ENCODE peak calls at places on chromosome 17, in ten cellular contexts. B is WTC11; Y is hippocampal formation; J is GOT3; Z is ovary; M is MM.1S; D is stimulated activated effector memory CD8-positive, alpha-beta T cell treated with anti-CD3 and anti-CD28 coated beads, Interleukin-12 subunit alpha, Interleukin-12 subunit beta, amount 100 ng/mL, for 72 hours; H is A172; K is kidney glomerular epithelial cell; I is heart left ventricle. Q is an unnamed sample.

GRCh38 chr17:55742272-55743102 is 8.4 kb upstream of the PCTP start:
- DNase-seq in M (peak), K (no peak), I (no peak), Z (no peak), B (no peak), Y (no peak), J (no peak), H (no peak), D (no peak), Q (no peak)

GRCh38 chr17:80441133-80441578 is 26.2 kb downstream of the ENDOV start:
- DNase-seq in J (no peak), D (peak), M (peak), H (peak), Z (peak), Y (no peak), B (peak), I (no peak), K (peak), Q (no peak)

GRCh38 chr17:7716901-7717755 is at the start of gene DNAH2:
- DNase-seq in Y (peak), I (peak), K (peak), H (peak), M (no peak), Z (peak), B (peak), D (peak), J (peak), Q (peak)

GRCh38 chr17:1703063-1703462 is 7.1 kb downstream of the TLCD2 start:
- DNase-seq in J (no peak), D (no peak), B (no peak), Z (no peak), I (no peak), K (no peak), H (no peak), M (no peak), Y (no peak), Q (no peak)

GRCh38 chr17:28347261-28347891 is 10.0 kb downstream of the POLDIP2 start:
- DNase-seq in I (no peak), Z (peak), D (no peak), J (no peak), K (peak), B (no peak), H (peak), M (no peak), Y (no peak), Q (no peak)

GRCh38 chr17:46875849-46876352 is 24.5 kb downstream of the WNT9B start:
- DNase-seq in D (no peak), J (no peak), K (no peak), H (no peak), B (no peak), Z (no peak), M (peak), I (no peak), Y (no peak), Q (no peak)

GRCh38 chr17:48125829-48126612 is 18.5 kb downstream of the SNX11 start:
- DNase-seq in B (no peak), M (no peak), Z (no peak), Y (no peak), I (no peak), J (no peak), D (no peak), K (no peak), H (no peak), Q (no peak)

GRCh38 chr17:42310281-42311156 is 22.2 kb downstream of the STAT5A start:
- DNase-seq in D (no peak), Z (peak), H (no peak), J (no peak), Y (no peak), M (no peak), K (no peak), I (no peak), B (peak), Q (no peak)

GRCh38 chr17:6241996-6242395 is 171.8 kb downstream of the WSCD1 start:
- DNase-seq in H (no peak), M (no peak), D (no peak), Z (no peak), B (no peak), K (no peak), J (no peak), I (no peak), Y (peak), Q (no peak)

GRCh38 chr17:50834786-50835562 is 412 bp upstream of the WFIKKN2 start:
- DNase-seq in B (no peak), D (no peak), Y (no peak), J (no peak), H (no peak), I (no peak), Z (peak), K (peak), M (no peak), Q (peak)

GRCh38 chr17:74430706-74431567 is 951 bp upstream of the GPRC5C start:
- DNase-seq in M (no peak), D (no peak), Z (peak), H (peak), Y (peak), B (peak), I (peak), K (peak), J (peak), Q (peak)

GRCh38 chr17:55774834-55775233 is 24.0 kb downstream of the PCTP start:
- DNase-seq in K (peak), H (no peak), I (no peak), Z (no peak), B (no peak), J (no peak), Y (no peak), D (no peak), M (no peak), Q (no peak)

GRCh38 chr17:42200702-42201101 is 6.4 kb upstream of the GHDC start:
- DNase-seq in J (no peak), D (no peak), H (no peak), I (peak), K (no peak), Y (peak), Z (peak), M (no peak), B (no peak), Q (no peak)

GRCh38 chr17:75412455-75413317 is 7.2 kb upstream of the GRB2 start:
- DNase-seq in M (peak), B (peak), I (peak), D (peak), Z (peak), K (peak), Y (peak), H (peak), J (no peak), Q (peak)

GRCh38 chr17:76085066-76085730 is 6.2 kb downstream of the ZACN start:
- DNase-seq in J (no peak), I (no peak), D (no peak), H (no peak), Y (no peak), K (no peak), M (no peak), Z (no peak), B (no peak), Q (no peak)

GRCh38 chr17:45315583-45316270 is 1.1 kb downstream of the MAP3K14 start:
- DNase-seq in Y (no peak), K (no peak), M (no peak), Z (no peak), D (no peak), J (no peak), H (no peak), B (no peak), I (no peak), Q (no peak)

GRCh38 chr17:55384833-55385232 is 36.8 kb downstream of the MMD start:
- DNase-seq in D (no peak), M (no peak), I (no peak), J (no peak), Y (no peak), Z (no peak), K (no peak), H (no peak), B (no peak), Q (no peak)

GRCh38 chr17:20281860-20282259 is 185.5 kb downstream of the LGALS9B start:
- DNase-seq in I (peak), Z (no peak), K (no peak), J (no peak), Y (peak), H (no peak), B (no peak), M (no peak), D (no peak), Q (no peak)

GRCh38 chr17:46869296-46869695 is 17.9 kb downstream of the WNT9B start:
- DNase-seq in B (no peak), Y (no peak), H (no peak), M (no peak), K (no peak), I (no peak), J (no peak), D (no peak), Z (no peak), Q (no peak)

GRCh38 chr17:20300399-20301037 is 166.8 kb downstream of the LGALS9B start:
- DNase-seq in J (no peak), Y (no peak), M (no peak), B (no peak), I (no peak), Z (peak), K (no peak), H (peak), D (no peak), Q (peak)

GRCh38 chr17:57537524-57538410 is 207.3 kb downstream of the CCDC182 start:
- DNase-seq in J (no peak), D (no peak), H (no peak), M (no peak), B (no peak), Y (no peak), Z (no peak), K (peak), I (no peak), Q (no peak)

GRCh38 chr17:8163978-8164814 is 1.4 kb upstream of the VAMP2 start:
- DNase-seq in I (peak), M (no peak), D (peak), Y (no peak), H (peak), K (peak), J (no peak), Z (peak), B (no peak), Q (peak)

GRCh38 chr17:76145231-76146052 is 4.4 kb upstream of the FOXJ1 start:
- DNase-seq in Z (no peak), D (no peak), Y (no peak), K (no peak), M (peak), B (peak), H (no peak), J (no peak), I (no peak), Q (peak)

GRCh38 chr17:48439875-48440505 is 10.0 kb upstream of the SKAP1 start:
- DNase-seq in J (no peak), I (no peak), D (peak), Y (no peak), B (no peak), K (no peak), Z (no peak), M (peak), H (no peak), Q (no peak)

GRCh38 chr17:72118588-72119279 is 2.1 kb upstream of the SOX9 start:
- DNase-seq in J (no peak), Z (no peak), D (peak), Y (peak), H (peak), K (peak), B (peak), I (peak), M (peak), Q (peak)

GRCh38 chr17:8402921-8403536 is 5.4 kb upstream of the RNF222 start:
- DNase-seq in Z (no peak), K (no peak), B (no peak), M (no peak), Y (no peak), D (no peak), H (no peak), I (no peak), J (no peak), Q (no peak)

GRCh38 chr17:41697122-41697962 is 8.7 kb downstream of the EIF1 start:
- DNase-seq in K (no peak), Y (peak), I (peak), B (no peak), M (peak), H (no peak), J (no peak), D (no peak), Z (peak), Q (peak)

GRCh38 chr17:78409191-78409621 is 30.8 kb downstream of the PGS1 start:
- DNase-seq in M (no peak), Z (no peak), I (no peak), H (no peak), J (no peak), Y (no peak), D (no peak), B (no peak), K (no peak), Q (no peak)